ENCODE peak calls at places on chromosomes 5 and 9, in seven cellular contexts. M, T, R, V, D, B and Y are unnamed samples.

GRCh38 chr5:102481044-102481715 is 17.6 kb downstream of the SLCO6A1 start:
- DNase-seq in M (no peak), T (no peak), R (no peak), V (no peak), D (no peak), B (peak), Y (no peak)

GRCh38 chr5:55597014-55597981 is 62.5 kb upstream of the PLPP1 start:
- DNase-seq in M (peak), T (peak), R (peak), V (no peak), D (no peak), B (peak), Y (no peak)

GRCh38 chr5:59062986-59063683 is 480.3 kb downstream of the RAB3C start:
- DNase-seq in M (no peak), T (peak), R (no peak), V (no peak), D (no peak), B (peak), Y (no peak)

GRCh38 chr5:128062172-128062746 is 21.3 kb upstream of the SLC12A2 start:
- DNase-seq in M (no peak), T (no peak), R (peak), V (no peak), D (no peak), B (peak), Y (peak)

GRCh38 chr9:77816641-77817341 is 168.7 kb upstream of the GNA14 start:
- DNase-seq in M (no peak), T (no peak), R (no peak), V (no peak), D (no peak), B (peak), Y (no peak)

GRCh38 chr9:107491081-107492053 is 1.8 kb upstream of the KLF4 start:
- DNase-seq in M (peak), T (peak), R (peak), V (no peak), D (peak), B (no peak), Y (no peak)

GRCh38 chr9:78325343-78325742 is 28.4 kb downstream of the PSAT1 start:
- DNase-seq in M (peak), T (no peak), R (peak), V (no peak), D (no peak), B (peak), Y (peak)

GRCh38 chr5:134103397-134103796 is 11.1 kb upstream of the TCF7 start:
- DNase-seq in M (no peak), T (no peak), R (no peak), V (no peak), D (no peak), B (no peak), Y (no peak)

GRCh38 chr9:84327184-84327583 is 13.4 kb downstream of the SLC28A3 start:
- DNase-seq in M (no peak), T (no peak), R (no peak), V (no peak), D (no peak), B (peak), Y (no peak)

GRCh38 chr9:134306583-134307222 is 19.6 kb upstream of the RXRA start:
- DNase-seq in M (peak), T (no peak), R (no peak), V (no peak), D (no peak), B (no peak), Y (no peak)

GRCh38 chr9:130959809-130960334 is 20.8 kb upstream of the FIBCD1 start:
- DNase-seq in M (no peak), T (no peak), R (no peak), V (no peak), D (no peak), B (no peak), Y (no peak)

GRCh38 chr9:12775373-12775962 is 648 bp downstream of the LURAP1L start:
- DNase-seq in M (peak), T (no peak), R (no peak), V (peak), D (no peak), B (no peak), Y (no peak)

GRCh38 chr9:84339951-84340350 is 607 bp downstream of the SLC28A3 start:
- DNase-seq in M (peak), T (no peak), R (no peak), V (no peak), D (no peak), B (no peak), Y (no peak)

GRCh38 chr9:135275163-135275925 is 187.9 kb downstream of the OLFM1 start:
- DNase-seq in M (peak), T (no peak), R (no peak), V (no peak), D (peak), B (no peak), Y (no peak)

GRCh38 chr5:97986069-97986468 is 787.4 kb upstream of the RGMB start:
- DNase-seq in M (no peak), T (no peak), R (no peak), V (no peak), D (no peak), B (peak), Y (peak)

GRCh38 chr5:172896465-172896864 is 62.4 kb downstream of the ERGIC1 start:
- DNase-seq in M (peak), T (no peak), R (no peak), V (no peak), D (no peak), B (peak), Y (no peak)

GRCh38 chr5:172895549-172895948 is 61.5 kb downstream of the ERGIC1 start:
- DNase-seq in M (no peak), T (no peak), R (no peak), V (no peak), D (no peak), B (no peak), Y (no peak)

GRCh38 chr5:172892713-172893112 is 58.7 kb downstream of the ERGIC1 start:
- DNase-seq in M (peak), T (no peak), R (no peak), V (no peak), D (peak), B (no peak), Y (no peak)

GRCh38 chr5:172891716-172892421 is 57.8 kb downstream of the ERGIC1 start:
- DNase-seq in M (peak), T (no peak), R (no peak), V (no peak), D (peak), B (peak), Y (no peak)

GRCh38 chr5:172894767-172895166 is 60.7 kb downstream of the ERGIC1 start:
- DNase-seq in M (no peak), T (no peak), R (no peak), V (no peak), D (no peak), B (no peak), Y (no peak)
- TF ChIP-seq CTCF in M (no peak), T (no peak), R (no peak), V (no peak), D (no peak), B (no peak), Y (no peak)

GRCh38 chr5:146344155-146345118 is 5.8 kb downstream of the POU4F3 start:
- DNase-seq in M (no peak), T (no peak), R (peak), V (no peak), D (no peak), B (no peak), Y (no peak)
- H3K4me3 ChIP-seq in M (no peak), T (no peak), R (no peak), V (peak), D (no peak), B (no peak), Y (no peak)

DNA sequence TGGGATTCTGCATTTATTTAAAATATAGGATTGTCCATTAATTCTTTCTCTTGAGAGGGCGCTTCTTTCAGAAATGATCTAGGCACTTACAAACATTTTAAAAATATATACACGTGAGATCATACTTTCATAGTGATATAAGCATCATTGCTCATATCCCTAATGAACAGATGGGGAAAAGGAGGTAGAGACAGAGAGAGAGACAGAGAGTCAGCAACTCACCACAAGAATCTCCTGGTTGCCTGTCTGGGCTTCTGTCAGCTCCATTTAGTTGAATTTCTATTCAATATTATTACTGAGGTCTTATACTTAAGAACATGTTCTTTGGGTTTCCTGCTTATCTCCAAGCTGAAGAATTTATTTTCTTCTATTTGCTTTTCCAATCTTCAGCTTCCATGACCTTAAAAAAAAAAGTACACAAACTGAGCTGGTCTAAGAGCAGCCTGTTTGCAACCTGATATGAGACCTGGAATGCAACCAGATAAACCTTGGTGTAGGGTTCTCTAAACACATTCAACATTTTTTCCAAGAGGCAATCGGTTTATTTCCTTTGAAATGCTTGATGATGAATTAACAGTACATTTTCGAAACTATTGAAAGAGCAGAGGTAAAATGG is 51.6 kb upstream of the LIFR start:
- DNase-seq in M (no peak), T (no peak), R (no peak), V (no peak), D (no peak), B (peak), Y (no peak)
- TF ChIP-seq CTCF in M (no peak), T (no peak), R (no peak), V (no peak), D (no peak), B (no peak), Y (no peak)

GRCh38 chr5:95726811-95727763 is 4.0 kb upstream of the RHOBTB3 start:
- DNase-seq in M (no peak), T (no peak), R (no peak), V (no peak), D (no peak), B (no peak), Y (no peak)

GRCh38 chr5:95725937-95726810 is 5.0 kb upstream of the RHOBTB3 start:
- DNase-seq in M (no peak), T (no peak), R (no peak), V (no peak), D (no peak), B (peak), Y (peak)

GRCh38 chr5:95727764-95728191 is 3.4 kb upstream of the RHOBTB3 start:
- DNase-seq in M (no peak), T (no peak), R (no peak), V (no peak), D (no peak), B (peak), Y (no peak)

GRCh38 chr5:95723632-95724369 is 7.3 kb upstream of the RHOBTB3 start:
- DNase-seq in M (no peak), T (no peak), R (no peak), V (no peak), D (peak), B (no peak), Y (no peak)

GRCh38 chr5:95725071-95725820 is 5.9 kb upstream of the RHOBTB3 start:
- DNase-seq in M (no peak), T (no peak), R (no peak), V (no peak), D (no peak), B (peak), Y (no peak)
- H3K4me3 ChIP-seq in M (no peak), T (no peak), R (no peak), V (no peak), D (no peak), B (no peak), Y (no peak)

GRCh38 chr5:72268753-72269410 is 51.2 kb downstream of the MRPS27 start:
- DNase-seq in M (peak), T (peak), R (peak), V (no peak), D (peak), B (peak), Y (no peak)
- TF ChIP-seq CTCF in M (peak), T (peak), R (peak), V (peak), D (no peak), B (peak), Y (peak)

GRCh38 chr5:52791366-52791765 is 3.6 kb downstream of the ITGA1 start:
- DNase-seq in M (no peak), T (no peak), R (no peak), V (no peak), D (no peak), B (no peak), Y (no peak)
- H3K4me3 ChIP-seq in M (no peak), T (no peak), R (no peak), V (no peak), D (no peak), B (no peak), Y (no peak)

GRCh38 chr9:127153484-127153883 is 31.0 kb upstream of the ANGPTL2 start:
- DNase-seq in M (no peak), T (no peak), R (peak), V (no peak), D (peak), B (no peak), Y (no peak)

GRCh38 chr9:127154003-127154389 is 31.6 kb upstream of the ANGPTL2 start:
- DNase-seq in M (no peak), T (no peak), R (peak), V (no peak), D (peak), B (no peak), Y (no peak)

GRCh38 chr9:127158995-127159801 is 36.8 kb upstream of the ANGPTL2 start:
- DNase-seq in M (peak), T (peak), R (peak), V (peak), D (peak), B (peak), Y (peak)

GRCh38 chr9:127155314-127155713 is 32.9 kb upstream of the ANGPTL2 start:
- DNase-seq in M (no peak), T (no peak), R (no peak), V (no peak), D (no peak), B (no peak), Y (no peak)

GRCh38 chr9:127154390-127155191 is 32.2 kb upstream of the ANGPTL2 start:
- DNase-seq in M (peak), T (peak), R (peak), V (no peak), D (peak), B (peak), Y (peak)
- TF ChIP-seq CTCF in M (no peak), T (no peak), R (no peak), V (no peak), D (no peak), B (no peak), Y (no peak)

GRCh38 chr9:14423816-14424261 is 109.9 kb upstream of the NFIB start:
- DNase-seq in M (no peak), T (no peak), R (no peak), V (no peak), D (no peak), B (peak), Y (no peak)
- H3K4me3 ChIP-seq in M (no peak), T (no peak), R (no peak), V (no peak), D (no peak), B (no peak), Y (no peak)

DNA sequence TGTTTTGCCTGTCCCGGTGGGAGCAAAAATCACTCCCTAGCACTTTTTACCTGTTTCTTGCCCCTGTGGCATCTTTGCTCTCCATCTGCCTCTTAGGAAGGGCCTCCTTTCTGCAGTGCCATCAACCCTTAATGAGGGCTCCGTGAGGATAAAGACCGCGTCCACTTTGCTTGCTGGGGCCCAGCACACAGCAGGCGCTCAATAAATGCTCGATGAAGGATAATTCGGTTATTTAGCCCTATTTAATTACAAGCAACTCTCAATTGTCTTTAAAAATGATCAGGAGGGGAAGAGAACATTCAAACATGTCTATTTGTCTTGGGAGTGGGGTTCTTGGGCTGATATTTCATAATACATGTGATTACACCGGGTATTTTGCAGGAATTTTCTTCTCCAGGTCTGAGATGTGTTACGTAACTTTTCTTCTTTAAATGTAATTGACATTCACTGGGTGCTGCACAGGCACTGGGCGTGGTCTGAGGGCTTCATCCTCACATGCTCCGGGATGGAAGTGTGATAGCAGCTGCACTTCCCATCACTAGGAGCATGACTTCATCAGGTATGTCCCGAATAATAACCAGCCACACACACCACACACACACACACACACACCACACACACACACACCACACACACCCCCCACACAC is 19.8 kb upstream of the NTNG2 start:
- DNase-seq in M (no peak), T (no peak), R (no peak), V (no peak), D (no peak), B (no peak), Y (no peak)
- TF ChIP-seq CTCF in M (no peak), T (no peak), R (no peak), V (no peak), D (no peak), B (no peak), Y (no peak)

DNA sequence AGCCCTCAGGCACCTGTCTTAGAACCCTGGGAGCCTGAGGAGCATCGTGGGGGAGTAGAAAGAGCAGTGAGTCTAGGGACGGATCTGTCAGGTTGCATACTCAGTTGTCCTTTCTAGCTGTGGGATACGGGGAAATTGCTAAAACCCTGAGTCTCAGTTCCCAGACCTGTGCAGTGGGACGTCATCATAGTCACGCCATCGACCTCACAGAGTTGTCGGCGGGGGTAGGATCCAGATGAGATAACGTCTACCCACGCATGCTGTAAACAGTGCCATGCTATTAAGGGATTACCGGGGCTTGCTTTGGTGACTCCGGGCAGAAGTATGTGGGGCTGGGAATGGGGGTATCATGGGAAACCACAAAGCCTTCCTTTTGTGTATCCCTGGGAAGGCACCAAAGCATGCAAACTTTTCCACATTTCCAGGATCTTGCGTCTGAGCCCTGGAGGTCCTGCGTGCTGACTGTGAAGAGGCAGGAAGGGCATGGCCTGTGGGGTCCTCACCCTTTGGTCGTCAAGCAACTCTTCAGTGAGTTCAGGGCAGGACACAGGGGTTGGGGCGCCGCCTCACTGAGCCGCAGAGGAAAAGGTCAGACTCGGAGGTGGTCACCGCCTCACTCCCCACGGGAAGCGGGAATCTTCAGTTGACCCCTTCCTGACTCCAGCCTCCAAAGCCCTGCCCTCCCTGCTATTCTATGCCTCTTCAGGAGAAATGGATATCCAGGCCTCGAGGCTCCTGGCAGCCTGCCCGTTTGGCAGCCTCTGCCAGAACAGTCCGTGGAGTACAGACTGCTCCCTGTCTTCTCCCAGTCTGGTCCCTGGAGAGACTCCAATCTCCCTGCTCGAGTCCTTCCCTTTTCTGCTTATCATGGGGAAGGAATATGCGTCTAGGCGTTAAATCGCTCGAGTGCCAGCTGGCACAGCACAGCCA is 186.8 kb upstream of the KLF9 start:
- DNase-seq in M (peak), T (peak), R (peak), V (peak), D (peak), B (peak), Y (peak)
- H3K4me3 ChIP-seq in M (no peak), T (no peak), R (no peak), V (peak), D (peak), B (peak), Y (peak)